ENCODE peak calls at places on chromosomes 2 and 18, in six cellular contexts. Y, D, S, Q, W and J are unnamed samples.

GRCh38 chr18:52897611-52898010 is 557.6 kb downstream of the DCC start:
- DNase-seq in S (no peak), Q (no peak), Y (no peak), D (no peak), W (no peak), J (no peak)

GRCh38 chr2:196481323-196481695 is 158.2 kb upstream of the CCDC150 start:
- DNase-seq in S (no peak), D (no peak), Y (no peak), W (no peak), Q (no peak), J (no peak)

GRCh38 chr18:23805898-23806297 is 116.6 kb downstream of the LAMA3 start:
- DNase-seq in D (no peak), Q (no peak), W (no peak), Y (no peak), S (no peak), J (no peak)

GRCh38 chr2:142131016-142131714 is at the start of gene LRP1B:
- DNase-seq in Y (no peak), W (peak; percentile 48), D (peak; percentile 33), S (peak; percentile 21), Q (no peak), J (peak; percentile 18)

GRCh38 chr2:232416521-232417470 is 10.2 kb downstream of the ALPG start:
- DNase-seq in Q (no peak), Y (no peak), S (no peak), W (no peak), D (no peak), J (no peak)

GRCh38 chr18:58528011-58528367 is 100.9 kb downstream of the ALPK2 start:
- DNase-seq in D (no peak), W (no peak), S (no peak), Y (no peak), Q (no peak), J (no peak)

GRCh38 chr2:160293401-160293911 is 93.4 kb upstream of the ITGB6 start:
- DNase-seq in Q (no peak), W (no peak), Y (peak; percentile 44), S (no peak), D (no peak), J (no peak)

GRCh38 chr2:32697156-32697555 is 69.3 kb downstream of the TTC27 start:
- DNase-seq in Y (no peak), S (no peak), W (no peak), D (no peak), Q (no peak), J (no peak)

GRCh38 chr2:18435425-18436037 is 124.9 kb downstream of the RDH14 start:
- DNase-seq in D (no peak), Y (no peak), W (peak; percentile 62), Q (no peak), S (no peak), J (peak; percentile 46)

GRCh38 chr2:152580722-152581121 is 136.5 kb downstream of the PRPF40A start:
- DNase-seq in Y (no peak), Q (no peak), D (no peak), S (no peak), W (no peak), J (no peak)

GRCh38 chr2:140506606-140507005 is 1624.2 kb downstream of the LRP1B start:
- DNase-seq in W (no peak), S (no peak), Q (no peak), D (no peak), Y (no peak), J (no peak)

GRCh38 chr2:123769001-123769400 is 256.1 kb upstream of the CNTNAP5 start:
- DNase-seq in Y (no peak), S (no peak), D (no peak), W (no peak), Q (no peak), J (no peak)

GRCh38 chr2:151808258-151809072 is 19.8 kb downstream of the ARL5A start:
- DNase-seq in D (no peak), Y (no peak), W (no peak), Q (no peak), S (peak; percentile 23), J (no peak)

GRCh38 chr2:189327879-189328351 is 113.4 kb upstream of the WDR75 start:
- DNase-seq in Y (no peak), W (no peak), S (no peak), Q (no peak), D (no peak), J (no peak)

GRCh38 chr2:100747996-100748615 is 71.8 kb upstream of the NPAS2 start:
- DNase-seq in W (no peak), S (no peak), D (no peak), Q (no peak), Y (no peak), J (no peak)

GRCh38 chr2:69547984-69548715 is 95.4 kb downstream of the AAK1 start:
- DNase-seq in D (no peak), W (no peak), Y (no peak), S (no peak), Q (no peak), J (no peak)

GRCh38 chr2:17538844-17539554 is 1.5 kb upstream of the VSNL1 start:
- DNase-seq in W (peak; percentile 85), Y (peak; percentile 69), D (peak; percentile 75), Q (peak; percentile 70), S (peak; percentile 48), J (peak; percentile 15)

GRCh38 chr2:239285932-239286230 is 114.9 kb downstream of the HDAC4 start:
- DNase-seq in Q (no peak), W (no peak), D (no peak), Y (no peak), S (no peak), J (no peak)

GRCh38 chr2:239282448-239283287 is 118.2 kb downstream of the HDAC4 start:
- DNase-seq in Q (no peak), S (no peak), Y (peak; percentile 23), W (no peak), D (peak; percentile 2), J (no peak)

GRCh38 chr2:239283288-239283945 is 117.4 kb downstream of the HDAC4 start:
- DNase-seq in Q (no peak), D (peak; percentile 5), Y (peak; percentile 30), S (no peak), W (no peak), J (no peak)

GRCh38 chr2:239285071-239285931 is 115.5 kb downstream of the HDAC4 start:
- DNase-seq in S (peak; percentile 67), Q (peak; percentile 9), Y (peak; percentile 41), W (no peak), D (peak; percentile 9), J (no peak)

GRCh38 chr2:239283961-239284801 is 116.6 kb downstream of the HDAC4 start:
- DNase-seq in D (peak; percentile 41), W (peak; percentile 25), S (no peak), Y (peak; percentile 28), Q (no peak), J (no peak)
- TF ChIP-seq CTCF in D (no peak), W (no peak), S (no peak), Y (no peak), Q (no peak), J (no peak)

DNA sequence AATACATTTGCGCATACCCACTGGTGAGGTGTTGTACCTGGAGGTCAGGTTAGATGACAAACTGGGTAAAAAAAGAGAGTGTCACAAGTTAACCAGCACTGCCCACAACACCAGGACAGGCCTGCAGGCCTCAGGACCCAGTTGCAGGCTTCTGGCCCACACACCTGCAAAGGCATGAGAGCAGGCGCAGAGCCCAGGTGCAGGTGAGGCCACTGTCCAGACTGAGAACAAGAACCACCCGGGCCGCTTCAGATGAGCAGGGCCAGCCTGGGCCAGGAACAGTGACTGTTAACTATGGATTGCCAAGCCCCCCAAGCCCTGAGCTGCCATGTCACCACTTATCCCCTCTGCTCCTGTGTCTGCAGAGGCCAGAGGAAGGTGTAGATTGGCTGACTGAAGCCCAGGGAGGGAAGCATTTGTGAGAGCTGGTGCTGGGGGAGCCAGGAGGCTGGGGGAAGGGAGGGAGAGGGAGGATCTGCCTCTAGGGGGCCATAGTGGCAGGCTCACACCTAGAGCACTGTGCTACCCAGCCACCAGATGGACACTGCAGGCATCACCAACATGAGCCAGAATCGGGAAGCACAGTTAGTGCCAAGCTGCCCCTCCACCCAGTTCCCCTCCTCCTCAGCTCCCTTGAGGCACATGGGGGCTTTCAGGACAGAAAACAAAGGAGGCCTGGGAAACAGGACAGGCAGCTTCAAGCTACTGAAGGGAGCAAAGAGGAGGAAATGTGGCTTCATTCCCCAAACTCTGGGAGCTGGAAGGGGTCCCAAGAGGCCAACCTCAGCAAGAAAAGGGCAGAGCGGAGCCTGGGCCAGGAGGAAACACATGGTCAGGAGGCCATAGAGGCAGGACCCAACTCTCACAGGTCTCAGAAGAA is 35.4 kb downstream of the SFXN5 start:
- DNase-seq in D (peak; percentile 53), W (no peak), Y (no peak), Q (no peak), S (no peak), J (no peak)
- TF ChIP-seq CTCF in D (no peak), W (peak; percentile 17), Y (no peak), Q (no peak), S (no peak), J (no peak)

DNA sequence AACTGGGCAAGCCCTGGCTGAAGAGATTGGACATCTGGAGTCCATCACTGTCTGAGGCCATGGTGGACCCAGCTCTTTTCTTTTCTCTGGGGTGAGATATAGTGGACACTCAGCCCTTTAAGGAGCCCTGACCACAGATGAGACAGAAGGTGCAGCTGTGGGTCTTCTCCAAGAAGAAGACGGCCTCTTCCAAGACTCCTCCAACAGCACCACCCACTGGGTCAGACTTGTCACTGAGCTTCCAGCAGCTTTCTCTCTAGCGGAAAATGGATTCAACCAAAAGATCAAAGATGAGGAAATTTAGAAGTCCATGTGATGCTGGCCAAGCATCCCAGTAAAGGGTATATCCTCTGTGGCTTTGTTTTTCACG is 27.3 kb downstream of the TWIST2 start:
- DNase-seq in D (peak; percentile 58), S (no peak), W (no peak), Y (no peak), Q (no peak), J (no peak)
- TF ChIP-seq CTCF in D (peak; percentile 25), S (no peak), W (no peak), Y (no peak), Q (no peak), J (no peak)

GRCh38 chr2:126777620-126777978 is 121.1 kb upstream of the TEX51 start:
- DNase-seq in D (no peak), Y (no peak), Q (no peak), W (no peak), S (no peak), J (no peak)
- TF ChIP-seq CTCF in D (no peak), Y (no peak), Q (no peak), W (no peak), S (no peak), J (no peak)

GRCh38 chr2:4053769-4054493 is 350.6 kb downstream of the DCDC2C start:
- DNase-seq in Q (no peak), W (no peak), Y (no peak), D (no peak), S (no peak), J (no peak)
- TF ChIP-seq CTCF in Q (no peak), W (no peak), Y (no peak), D (no peak), S (no peak), J (no peak)

DNA sequence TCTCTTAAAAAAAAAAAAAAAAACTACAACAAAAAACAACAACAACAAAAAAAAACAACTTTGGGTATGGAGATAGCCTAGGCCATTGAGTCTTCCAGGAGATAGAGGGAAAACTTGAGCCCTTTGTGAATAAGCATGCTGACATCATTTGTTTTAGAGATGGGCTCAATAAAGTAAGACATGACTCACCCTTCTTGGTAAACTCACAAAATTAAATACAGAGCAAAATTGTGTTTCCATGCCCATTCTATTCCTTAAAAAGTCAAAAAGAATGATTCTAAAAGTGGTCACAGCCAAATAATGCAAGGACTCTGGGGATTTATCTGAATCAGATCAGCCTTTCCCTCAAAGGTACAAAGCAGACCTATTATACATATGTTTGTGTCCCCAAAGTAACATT is 117.4 kb downstream of the ETAA1 start:
- DNase-seq in D (no peak), Q (no peak), W (no peak), Y (no peak), S (no peak), J (no peak)
- TF ChIP-seq CTCF in D (no peak), Q (no peak), W (no peak), Y (no peak), S (no peak), J (no peak)